ENCODE peak calls at places on chromosomes 3 and 15, in four cellular contexts. R is pons, O is T-helper 2 cell, S is T-helper 1 cell. Z is an unnamed sample.

GRCh38 chr3:197512691-197513571 is 42.8 kb downstream of the BDH1 start:
- DNase-seq in O (no peak), S (no peak), R (no peak), Z (no peak)

GRCh38 chr3:31307131-31307785 is 225.5 kb upstream of the STT3B start:
- DNase-seq in S (no peak), R (no peak), O (no peak), Z (no peak)

GRCh38 chr3:107045791-107046190 is 331.4 kb upstream of the CCDC54 start:
- DNase-seq in S (no peak), R (peak), O (no peak), Z (no peak)

GRCh38 chr3:188979236-188979635 is 192.5 kb upstream of the TPRG1 start:
- DNase-seq in S (no peak), R (no peak), O (no peak), Z (no peak)

GRCh38 chr3:112333386-112334334 is 704 bp downstream of the CD200 start:
- DNase-seq in R (peak), S (peak), O (no peak), Z (no peak)

GRCh38 chr15:36807134-36807764 is 227.8 kb downstream of the CDIN1 start:
- DNase-seq in R (no peak), S (no peak), O (no peak), Z (no peak)

GRCh38 chr15:98889930-98890695 is 117.5 kb downstream of the PGPEP1L start:
- DNase-seq in R (no peak), O (no peak), S (no peak), Z (no peak)

GRCh38 chr15:66573719-66574641 is 8.2 kb upstream of the LCTL start:
- DNase-seq in S (no peak), O (no peak), R (no peak), Z (no peak)

GRCh38 chr3:107452436-107452835 is 70.3 kb upstream of the BBX start:
- DNase-seq in R (no peak), O (no peak), S (no peak), Z (no peak)

GRCh38 chr3:51539291-51539891 is 872 bp downstream of the RAD54L2 start:
- DNase-seq in S (peak), O (peak), R (peak), Z (peak)

GRCh38 chr15:48385031-48385430 is 53.8 kb downstream of the DUT start:
- DNase-seq in S (no peak), O (no peak), R (no peak), Z (no peak)

GRCh38 chr15:25712961-25713355 is 150.2 kb downstream of the ATP10A start:
- DNase-seq in S (no peak), R (no peak), O (no peak), Z (no peak)

GRCh38 chr3:160279657-160280056 is 54.4 kb downstream of the C3orf80 start:
- DNase-seq in R (no peak), S (no peak), O (no peak), Z (no peak)

GRCh38 chr3:67335813-67336212 is 318.6 kb downstream of the SUCLG2 start:
- DNase-seq in S (no peak), O (no peak), R (peak), Z (no peak)

GRCh38 chr3:66633564-66633963 is 132.7 kb upstream of the LRIG1 start:
- DNase-seq in S (no peak), R (no peak), O (no peak), Z (no peak)

GRCh38 chr3:128805771-128806170 is 73.6 kb upstream of the ACAD9 start:
- DNase-seq in R (no peak), S (no peak), O (no peak), Z (no peak)

GRCh38 chr3:138434875-138435772 is 708 bp downstream of the ESYT3 start:
- DNase-seq in S (no peak), O (no peak), R (no peak), Z (no peak)

GRCh38 chr3:47404955-47405790 is 24.4 kb downstream of the PTPN23 start:
- DNase-seq in O (no peak), R (peak), S (no peak), Z (no peak)

GRCh38 chr3:43748179-43748578 is 57.4 kb downstream of the ABHD5 start:
- DNase-seq in R (peak), O (no peak), S (no peak), Z (no peak)

GRCh38 chr3:16512435-16513140 is 911 bp downstream of the RFTN1 start:
- DNase-seq in O (peak), S (peak), R (no peak), Z (peak)

GRCh38 chr3:173745952-173746682 is 348.6 kb downstream of the NLGN1 start:
- DNase-seq in S (no peak), O (no peak), R (no peak), Z (no peak)

GRCh38 chr3:113514265-113514769 is 639 bp downstream of the SPICE1 start:
- DNase-seq in R (peak), O (no peak), S (no peak), Z (no peak)

GRCh38 chr15:101251830-101252820 is at the start of gene CHSY1:
- DNase-seq in S (peak), R (peak), O (peak), Z (peak)

GRCh38 chr15:42921049-42921731 is 612 bp upstream of the TTBK2 start:
- DNase-seq in R (no peak), O (peak), S (peak), Z (peak)

GRCh38 chr3:195129072-195129643 is 141.8 kb downstream of the XXYLT1 start:
- DNase-seq in S (no peak), O (no peak), R (no peak), Z (no peak)

GRCh38 chr3:61908344-61908743 is 347.0 kb downstream of the PTPRG start:
- DNase-seq in S (no peak), R (no peak), O (no peak), Z (no peak)

GRCh38 chr3:134326760-134327593 is 47.3 kb downstream of the AMOTL2 start:
- DNase-seq in R (no peak), O (no peak), S (no peak), Z (no peak)

GRCh38 chr3:49476563-49476962 is 6.5 kb downstream of the DAG1 start:
- DNase-seq in R (no peak), O (no peak), S (peak), Z (no peak)

GRCh38 chr15:52010633-52011595 is 8.1 kb upstream of the MAPK6 start:
- DNase-seq in O (no peak), S (peak), R (no peak), Z (peak)

GRCh38 chr3:17645074-17645698 is 97.2 kb downstream of the TBC1D5 start:
- DNase-seq in O (no peak), S (no peak), R (peak), Z (no peak)

GRCh38 chr15:84772467-84772866 is 24.1 kb downstream of the ZNF592 start:
- DNase-seq in O (no peak), R (no peak), S (no peak), Z (no peak)

GRCh38 chr15:76968310-76968709 is 26.6 kb upstream of the PSTPIP1 start:
- DNase-seq in R (no peak), O (no peak), S (no peak), Z (no peak)

GRCh38 chr15:35777016-35777415 is 231.1 kb upstream of the DPH6 start:
- DNase-seq in O (no peak), R (no peak), S (no peak), Z (no peak)

GRCh38 chr15:37941779-37942178 is 7.3 kb downstream of the TMCO5A start:
- DNase-seq in O (no peak), S (no peak), R (no peak), Z (no peak)

GRCh38 chr15:51380999-51381806 is 39.7 kb downstream of the GLDN start:
- DNase-seq in O (no peak), S (peak), R (peak), Z (no peak)